ENCODE peak calls at places on chromosomes 1 and 21, in four cellular contexts. R is progenitor cell of endocrine pancreas, J is heart right ventricle, C is NCI-H1105 treated with DMSO at 0.1 percent for 48 hours. S is an unnamed sample.

GRCh38 chr1:205769641-205770365 is 5.5 kb downstream of the RAB29 start:
- DNase-seq in R (no peak), J (no peak), C (no peak), S (no peak)

GRCh38 chr1:44723496-44724407 is 7.2 kb downstream of the RNU5D-1 start:
- DNase-seq in R (no peak), J (no peak), C (no peak), S (no peak)

GRCh38 chr1:151540982-151541377 is 871 bp downstream of the TUFT1 start:
- DNase-seq in R (peak; percentile 19), J (no peak), C (no peak), S (no peak)

GRCh38 chr1:119626841-119627240 is 21.2 kb downstream of the ZNF697 start:
- DNase-seq in R (no peak), J (peak; percentile 61), C (no peak), S (no peak)

GRCh38 chr1:34984435-34985062 is 598 bp downstream of the TMEM35B start:
- DNase-seq in R (no peak), J (peak; percentile 59), C (no peak), S (no peak)

GRCh38 chr1:1874901-1875300 is 16.0 kb downstream of the GNB1 start:
- DNase-seq in R (no peak), J (no peak), C (no peak), S (no peak)

GRCh38 chr1:21875621-21876063 is 61.5 kb downstream of the HSPG2 start:
- DNase-seq in R (no peak), J (no peak), C (peak; percentile 87), S (no peak)

GRCh38 chr1:226598455-226598849 is 49.9 kb downstream of the STUM start:
- DNase-seq in R (no peak), J (no peak), C (no peak), S (no peak)

GRCh38 chr21:34517491-34518245 is 5.7 kb upstream of the KCNE1 start:
- DNase-seq in R (no peak), J (no peak), C (no peak), S (no peak)

GRCh38 chr1:245715291-245715701 is 560.5 kb downstream of the KIF26B start:
- DNase-seq in R (no peak), J (no peak), C (no peak), S (no peak)

GRCh38 chr1:22044690-22045420 is 7.7 kb upstream of the CDC42 start:
- DNase-seq in R (no peak), J (no peak), C (no peak), S (no peak)

GRCh38 chr1:94247146-94248094 is 10.0 kb upstream of the ARHGAP29 start:
- DNase-seq in R (peak; percentile 88), J (peak; percentile 81), C (peak; percentile 63), S (peak; percentile 45)

GRCh38 chr1:89739013-89739843 is 81.6 kb upstream of the LRRC8D start:
- DNase-seq in R (no peak), J (no peak), C (no peak), S (no peak)

GRCh38 chr1:60573726-60574409 is 500.3 kb upstream of the C1orf87 start:
- DNase-seq in R (no peak), J (no peak), C (no peak), S (no peak)

GRCh38 chr1:88175631-88176226 is 508.3 kb upstream of the PKN2 start:
- DNase-seq in R (no peak), J (no peak), C (no peak), S (no peak)

GRCh38 chr1:168243200-168243599 is 17.4 kb downstream of the SFT2D2 start:
- DNase-seq in R (no peak), J (peak; percentile 25), C (no peak), S (no peak)

GRCh38 chr1:58768971-58769808 is 14.7 kb downstream of the JUN start:
- DNase-seq in R (peak; percentile 72), J (peak; percentile 86), C (peak; percentile 26), S (no peak)

GRCh38 chr1:90573736-90574135 is 143.4 kb downstream of the BARHL2 start:
- DNase-seq in R (no peak), J (no peak), C (no peak), S (no peak)

GRCh38 chr1:47403321-47403720 is 12.8 kb upstream of the FOXE3 start:
- DNase-seq in R (no peak), J (no peak), C (no peak), S (no peak)

GRCh38 chr1:191498318-191498717 is 659.9 kb upstream of the RGS18 start:
- DNase-seq in R (no peak), J (no peak), C (no peak), S (no peak)

GRCh38 chr1:161763522-161764098 is 2.5 kb upstream of the ATF6 start:
- DNase-seq in R (no peak), J (no peak), C (no peak), S (no peak)

GRCh38 chr1:206739411-206740076 is 31.0 kb upstream of the IL19 start:
- DNase-seq in R (no peak), J (no peak), C (no peak), S (no peak)

GRCh38 chr21:45256021-45256911 is 31.4 kb downstream of the POFUT2 start:
- DNase-seq in R (peak; percentile 9), J (no peak), C (no peak), S (no peak)

GRCh38 chr1:157154940-157155514 is 16.8 kb upstream of the ETV3 start:
- DNase-seq in R (no peak), J (peak; percentile 85), C (no peak), S (no peak)

GRCh38 chr1:45854724-45855123 is 51.3 kb downstream of the MAST2 start:
- DNase-seq in R (no peak), J (no peak), C (no peak), S (no peak)

GRCh38 chr1:15283500-15283899 is 36.5 kb downstream of the FHAD1 start:
- DNase-seq in R (no peak), J (peak; percentile 30), C (no peak), S (peak; percentile 33)

GRCh38 chr1:200353232-200353631 is 56.6 kb downstream of the ZNF281 start:
- DNase-seq in R (no peak), J (no peak), C (no peak), S (no peak)

GRCh38 chr1:37078866-37079265 is 44.6 kb upstream of the GRIK3 start:
- DNase-seq in R (no peak), J (no peak), C (no peak), S (no peak)

GRCh38 chr1:172401907-172402306 is 18.6 kb upstream of the C1orf105 start:
- DNase-seq in R (no peak), J (no peak), C (no peak), S (no peak)

GRCh38 chr1:157415661-157416060 is 136.7 kb downstream of the FCRL5 start:
- DNase-seq in R (no peak), J (no peak), C (no peak), S (no peak)

GRCh38 chr1:147391114-147391513 is 148.6 kb downstream of the CHD1L start:
- DNase-seq in R (no peak), J (no peak), C (no peak), S (no peak)